ENCODE peak calls at places on chromosome 12, in ten cellular contexts. V is DND-41; M is A549; U is T-cell; I is naive thymus-derived CD4-positive, alpha-beta T cell; W is substantia nigra; F is RKO; G is kidney tubule cell; N is NCI-H1092 treated with DMSO at 0.1 percent for 48 hours; P is amniotic epithelial cell. K is an unnamed sample.

GRCh38 chr12:53940448-53941014 is 1.9 kb downstream of the HOXC13 start:
- DNase-seq in V (no peak), M (no peak), U (no peak), I (no peak), W (no peak), F (no peak), G (no peak), N (no peak), P (no peak), K (no peak)

GRCh38 chr12:124795081-124795948 is 68.3 kb downstream of the SCARB1 start:
- DNase-seq in V (no peak), M (no peak), U (no peak), I (no peak), W (no peak), F (no peak), G (no peak), N (no peak), P (no peak), K (no peak)

GRCh38 chr12:100668939-100669536 is 95.6 kb downstream of the GAS2L3 start:
- DNase-seq in V (peak), M (peak), U (no peak), I (peak), W (peak), F (peak), G (peak), N (peak), P (peak), K (peak)

GRCh38 chr12:114614040-114614439 is 69.9 kb downstream of the TBX3 start:
- DNase-seq in V (no peak), M (no peak), U (no peak), I (no peak), W (no peak), F (no peak), G (no peak), N (no peak), P (no peak), K (no peak)

GRCh38 chr12:99393763-99394162 is 253.8 kb upstream of the GARIN6 start:
- DNase-seq in V (no peak), M (no peak), U (no peak), I (no peak), W (no peak), F (no peak), G (no peak), N (no peak), P (no peak), K (no peak)

GRCh38 chr12:78431931-78432330 is 432.6 kb upstream of the SYT1 start:
- DNase-seq in V (no peak), M (no peak), U (no peak), I (no peak), W (no peak), F (no peak), G (peak), N (no peak), P (peak), K (no peak)

GRCh38 chr12:96239711-96240234 is 45.6 kb downstream of the ELK3 start:
- DNase-seq in V (no peak), M (no peak), U (no peak), I (no peak), W (no peak), F (no peak), G (no peak), N (no peak), P (peak), K (no peak)

GRCh38 chr12:58413794-58414193 is 472.4 kb downstream of the ATP23 start:
- DNase-seq in V (no peak), M (peak), U (no peak), I (no peak), W (no peak), F (no peak), G (peak), N (no peak), P (peak), K (no peak)

GRCh38 chr12:95978351-95978750 is 17.8 kb downstream of the HAL start:
- DNase-seq in V (no peak), M (no peak), U (no peak), I (no peak), W (no peak), F (no peak), G (no peak), N (no peak), P (no peak), K (no peak)

K was measured in NCI-H526 treated with DMSO at 0.1 percent for 48 hours.